ENCODE peak calls at places on chromosomes 16 and 17, in eight cellular contexts. O is neuronal stem cell; Q is GM23338; T is effector memory CD4-positive, alpha-beta T cell; D is heart right ventricle; K is transverse colon; I is fibroblast of lung; G is ascending aorta. X is an unnamed sample.

GRCh38 chr17:64097196-64097936 is 32.6 kb downstream of the ERN1 start:
- DNase-seq in O (no peak), Q (no peak), T (no peak), D (no peak), K (no peak), I (peak; percentile 83), G (no peak), X (no peak)

GRCh38 chr16:83470406-83470805 is 337.4 kb upstream of the HSBP1 start:
- DNase-seq in O (no peak), Q (no peak), T (no peak), D (no peak), K (no peak), I (no peak), G (no peak), X (no peak)

GRCh38 chr16:4920826-4921225 is 16.1 kb downstream of the PPL start:
- DNase-seq in O (no peak), Q (no peak), T (no peak), D (no peak), K (no peak), I (peak; percentile 43), G (no peak), X (no peak)

GRCh38 chr17:71792966-71793365 is 327.9 kb upstream of the SOX9 start:
- DNase-seq in O (no peak), Q (peak; percentile 6), T (no peak), D (no peak), K (no peak), I (peak; percentile 95), G (no peak), X (no peak)

GRCh38 chr17:50298018-50298417 is 23.8 kb downstream of the TMEM92 start:
- DNase-seq in O (no peak), Q (no peak), T (no peak), D (no peak), K (no peak), I (no peak), G (no peak), X (no peak)

GRCh38 chr17:29346462-29346861 is 43.7 kb upstream of the TAOK1 start:
- DNase-seq in O (no peak), Q (no peak), T (no peak), D (no peak), K (no peak), I (no peak), G (no peak), X (no peak)

GRCh38 chr17:71412803-71413202 is 708.0 kb upstream of the SOX9 start:
- DNase-seq in O (no peak), Q (no peak), T (no peak), D (no peak), K (no peak), I (peak; percentile 98), G (no peak), X (no peak)

GRCh38 chr17:2500446-2500845 is 11.2 kb downstream of the METTL16 start:
- DNase-seq in O (no peak), Q (no peak), T (no peak), D (no peak), K (no peak), I (no peak), G (no peak), X (no peak)

GRCh38 chr17:61235821-61236197 is 163.8 kb upstream of the TBX2 start:
- DNase-seq in O (no peak), Q (no peak), T (no peak), D (no peak), K (no peak), I (peak; percentile 79), G (no peak), X (no peak)

GRCh38 chr16:88634141-88634993 is 4.0 kb upstream of the IL17C start:
- DNase-seq in O (peak; percentile 46), Q (peak; percentile 90), T (peak; percentile 33), D (peak; percentile 57), K (peak; percentile 74), I (peak; percentile 50), G (no peak), X (peak; percentile 98)

GRCh38 chr16:54955757-54956156 is 25.1 kb downstream of the IRX5 start:
- DNase-seq in O (no peak), Q (no peak), T (no peak), D (no peak), K (no peak), I (no peak), G (no peak), X (no peak)

GRCh38 chr17:54835015-54835414 is 65.6 kb upstream of the TOM1L1 start:
- DNase-seq in O (no peak), Q (no peak), T (no peak), D (no peak), K (no peak), I (no peak), G (no peak), X (no peak)

GRCh38 chr17:7354262-7354781 is 634 bp upstream of the TMEM95 start:
- DNase-seq in O (no peak), Q (peak; percentile 38), T (no peak), D (no peak), K (peak; percentile 22), I (peak; percentile 33), G (no peak), X (peak; percentile 46)

GRCh38 chr16:53014287-53014686 is 38.4 kb downstream of the CHD9NB start:
- DNase-seq in O (no peak), Q (peak; percentile 31), T (no peak), D (no peak), K (no peak), I (no peak), G (no peak), X (no peak)

GRCh38 chr17:57531648-57532486 is 213.2 kb downstream of the CCDC182 start:
- DNase-seq in O (no peak), Q (no peak), T (no peak), D (no peak), K (no peak), I (no peak), G (no peak), X (no peak)

GRCh38 chr17:76523084-76524037 is 14.1 kb downstream of the CYGB start:
- DNase-seq in O (peak; percentile 74), Q (peak; percentile 88), T (peak; percentile 69), D (peak; percentile 81), K (peak; percentile 83), I (peak; percentile 52), G (peak; percentile 84), X (peak; percentile 97)

GRCh38 chr16:48612621-48613020 is 2.6 kb upstream of the N4BP1 start:
- DNase-seq in O (no peak), Q (no peak), T (peak; percentile 34), D (no peak), K (no peak), I (no peak), G (no peak), X (no peak)

GRCh38 chr16:84454611-84455010 is 49.8 kb downstream of the MEAK7 start:
- DNase-seq in O (no peak), Q (no peak), T (no peak), D (no peak), K (no peak), I (no peak), G (no peak), X (no peak)

GRCh38 chr17:74919440-74920305 is 3.4 kb downstream of the USH1G start:
- DNase-seq in O (no peak), Q (peak; percentile 82), T (no peak), D (no peak), K (no peak), I (peak; percentile 6), G (no peak), X (peak; percentile 88)

GRCh38 chr16:27434141-27435051 is 32.4 kb downstream of the IL21R start:
- DNase-seq in O (no peak), Q (no peak), T (no peak), D (no peak), K (no peak), I (no peak), G (peak; percentile 55), X (no peak)

GRCh38 chr16:83887088-83887487 is 11.8 kb upstream of the MLYCD start:
- DNase-seq in O (no peak), Q (peak; percentile 54), T (no peak), D (no peak), K (peak; percentile 26), I (peak; percentile 23), G (no peak), X (no peak)

GRCh38 chr17:78315355-78316114 is 44.3 kb downstream of the SOCS3 start:
- DNase-seq in O (no peak), Q (peak; percentile 35), T (peak; percentile 13), D (peak; percentile 73), K (peak; percentile 83), I (peak; percentile 92), G (peak; percentile 97), X (peak; percentile 74)

GRCh38 chr16:80580109-80580832 is 39.5 kb downstream of the DYNLRB2 start:
- DNase-seq in O (no peak), Q (peak; percentile 9), T (peak; percentile 14), D (no peak), K (no peak), I (no peak), G (no peak), X (no peak)

GRCh38 chr17:40350410-40351184 is 13.9 kb downstream of the GJD3 start:
- DNase-seq in O (peak; percentile 94), Q (peak; percentile 72), T (no peak), D (no peak), K (no peak), I (no peak), G (no peak), X (peak; percentile 71)
- H3K4me3 ChIP-seq in O (no peak overlapping the region), Q (peak overlapping the region; percentile 34), T (no peak overlapping the region), D (no peak overlapping the region), K (no peak overlapping the region), I (no peak overlapping the region), G (no peak overlapping the region), X (no peak overlapping the region)

DNA sequence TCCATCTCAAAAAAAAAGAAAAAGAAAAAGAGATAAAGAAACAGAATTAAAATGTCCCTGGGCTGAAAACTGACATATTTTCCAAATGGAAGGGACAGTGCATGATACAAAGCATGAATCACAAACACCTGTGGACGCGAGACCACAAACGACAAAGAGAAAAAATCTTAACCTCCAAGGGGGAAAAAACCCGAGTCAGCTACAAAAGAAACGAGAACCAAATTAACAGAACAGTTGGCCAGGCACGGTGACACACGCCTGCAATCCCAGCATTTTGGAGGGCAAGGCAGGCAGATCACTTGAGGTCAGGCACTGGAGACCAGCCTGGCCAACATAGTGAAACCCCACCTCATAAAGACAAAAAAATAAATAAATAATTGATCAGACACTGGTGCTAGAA is 1.9 kb downstream of the TRAP1 start:
- DNase-seq in O (no peak), Q (no peak), T (no peak), D (no peak), K (no peak), I (no peak), G (no peak), X (no peak)
- H3K36me3 ChIP-seq in O (peaks cover 8% of the 10 kb centered on the region), Q (no peaks in the 10 kb centered on the region), T (peaks cover 4% of the 10 kb centered on the region), D (no peaks in the 10 kb centered on the region), K (no peaks in the 10 kb centered on the region), I (peaks cover 8% of the 10 kb centered on the region), G (no peaks in the 10 kb centered on the region), X (peaks cover 2% of the 10 kb centered on the region)

DNA sequence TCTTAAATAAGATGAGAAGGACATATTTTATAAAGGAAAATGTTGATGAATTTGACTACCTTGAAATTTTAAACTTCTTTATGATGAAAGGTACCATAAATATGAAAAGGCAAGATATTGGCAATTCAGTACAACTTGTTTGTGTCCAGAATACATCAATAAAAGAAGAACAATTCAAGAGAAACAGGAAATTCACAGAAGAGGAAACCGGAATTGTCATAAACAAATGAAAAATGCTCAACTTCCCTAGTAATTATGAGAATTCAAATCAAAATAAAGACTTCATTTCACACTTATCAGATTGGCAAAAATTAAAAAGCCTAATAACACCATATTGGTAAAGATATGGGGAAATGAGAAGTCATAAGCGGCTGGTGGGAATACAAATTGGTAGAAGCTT is 54.3 kb downstream of the WSB1 start:
- DNase-seq in O (no peak), Q (no peak), T (no peak), D (no peak), K (no peak), I (no peak), G (no peak), X (no peak)
- H3K4me3 ChIP-seq in O (no peak overlapping the region), Q (peak overlapping the region; percentile 57), T (no peak overlapping the region), D (no peak overlapping the region), K (no peak overlapping the region), I (no peak overlapping the region), G (no peak overlapping the region), X (no peak overlapping the region)

GRCh38 chr17:20026960-20027359 is 17.8 kb downstream of the SPECC1 start:
- DNase-seq in O (no peak), Q (no peak), T (no peak), D (no peak), K (no peak), I (no peak), G (no peak), X (no peak)
- H3K36me3 ChIP-seq in O (no peaks in the 10 kb centered on the region), Q (no peaks in the 10 kb centered on the region), T (no peaks in the 10 kb centered on the region), D (no peaks in the 10 kb centered on the region), K (no peaks in the 10 kb centered on the region), I (no peaks in the 10 kb centered on the region), G (no peaks in the 10 kb centered on the region), X (no peaks in the 10 kb centered on the region)